ENCODE peak calls at places on chromosome 15, in nine cellular contexts. O, S, B, R, Y, Z, A, M and G are unnamed samples.

GRCh38 chr15:92510163-92510882 is 116.6 kb downstream of the ST8SIA2 start:
- DNase-seq in B (no peak), R (no peak), Z (no peak), A (no peak), Y (no peak), S (no peak), O (no peak), M (no peak), G (no peak)

GRCh38 chr15:80216911-80217310 is 35.1 kb downstream of the CTXND1 start:
- DNase-seq in Z (no peak), S (no peak), M (no peak), O (no peak), A (no peak), B (no peak), R (no peak), Y (no peak), G (no peak)

GRCh38 chr15:65054333-65055200 is 9.4 kb downstream of the SLC51B start:
- DNase-seq in O (peak), A (peak), S (peak), R (peak), B (peak), Y (peak), M (peak), Z (peak), G (peak)

GRCh38 chr15:69074843-69075224 is 60.3 kb downstream of the NOX5 start:
- DNase-seq in R (peak), M (no peak), Y (peak), O (no peak), A (no peak), S (peak), Z (no peak), B (peak), G (peak)

GRCh38 chr15:77031376-77032050 is 36.6 kb downstream of the PSTPIP1 start:
- DNase-seq in O (no peak), Y (peak), A (peak), Z (peak), B (peak), R (no peak), M (no peak), S (peak), G (no peak)

GRCh38 chr15:75648156-75649000 is 666 bp downstream of the SNX33 start:
- DNase-seq in A (peak), S (peak), O (no peak), Z (no peak), R (no peak), B (peak), M (peak), Y (peak), G (peak)

GRCh38 chr15:23759964-23760363 is 72.9 kb upstream of the NDN start:
- DNase-seq in B (no peak), M (no peak), R (no peak), Z (no peak), O (no peak), A (no peak), Y (no peak), S (no peak), G (no peak)

GRCh38 chr15:91356083-91356482 is 256.0 kb downstream of the SV2B start:
- DNase-seq in S (peak), Y (no peak), B (peak), O (no peak), Z (no peak), A (no peak), R (no peak), M (no peak), G (no peak)

GRCh38 chr15:93121089-93121488 is 32.1 kb upstream of the RGMA start:
- DNase-seq in A (no peak), B (no peak), O (no peak), R (no peak), S (no peak), M (no peak), Y (no peak), Z (no peak), G (no peak)

GRCh38 chr15:101452572-101452971 is 36.9 kb downstream of the PCSK6 start:
- DNase-seq in M (no peak), Z (no peak), O (no peak), Y (no peak), R (no peak), S (no peak), B (no peak), A (no peak), G (no peak)

GRCh38 chr15:101453123-101454120 is 36.1 kb downstream of the PCSK6 start:
- DNase-seq in R (no peak), O (no peak), B (no peak), M (no peak), Z (no peak), Y (no peak), A (no peak), S (no peak), G (no peak)

GRCh38 chr15:101456079-101456791 is 33.3 kb downstream of the PCSK6 start:
- DNase-seq in O (no peak), M (no peak), Z (peak), S (no peak), R (no peak), Y (no peak), B (no peak), A (no peak), G (no peak)

GRCh38 chr15:101454365-101454764 is 35.1 kb downstream of the PCSK6 start:
- DNase-seq in R (no peak), Z (no peak), Y (no peak), A (no peak), S (no peak), M (no peak), B (no peak), O (no peak), G (no peak)

DNA sequence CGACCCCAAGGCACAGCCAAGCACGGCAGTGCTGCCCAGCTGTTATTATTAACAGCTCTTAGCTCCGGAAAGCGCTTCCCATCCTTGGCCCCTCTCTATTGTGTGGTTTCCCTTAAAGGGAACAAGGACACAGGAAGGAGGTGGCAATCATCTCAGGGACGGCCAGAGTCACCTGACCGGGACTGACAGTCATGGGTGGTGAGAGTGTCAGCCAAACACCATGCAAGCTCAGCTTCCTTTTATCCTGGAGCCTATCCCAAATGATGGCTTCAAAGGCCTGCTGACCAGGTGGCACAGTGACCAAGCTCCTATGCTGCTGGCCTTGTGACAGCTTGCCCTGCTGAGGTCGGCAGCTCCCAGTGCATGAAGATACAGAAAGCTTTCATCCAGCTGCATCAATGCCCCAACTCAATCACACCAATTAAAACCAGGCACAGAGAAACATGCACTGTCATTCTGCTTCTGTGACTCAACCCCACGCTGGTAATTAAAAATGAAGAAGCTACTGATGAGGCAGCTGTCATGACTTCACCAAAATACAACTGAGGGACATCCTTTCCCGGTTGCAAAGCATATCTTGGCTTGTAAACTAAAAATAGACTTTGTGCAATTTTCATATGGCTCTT is 34.1 kb downstream of the PCSK6 start:
- DNase-seq in M (no peak), B (no peak), O (no peak), Y (no peak), S (peak), A (no peak), R (no peak), Z (peak), G (no peak)
- TF ChIP-seq POLR2AphosphoS5 in M (no peak), B (no peak), O (no peak), Y (no peak), S (peak), A (no peak), R (no peak), Z (peak), G (no peak)

DNA sequence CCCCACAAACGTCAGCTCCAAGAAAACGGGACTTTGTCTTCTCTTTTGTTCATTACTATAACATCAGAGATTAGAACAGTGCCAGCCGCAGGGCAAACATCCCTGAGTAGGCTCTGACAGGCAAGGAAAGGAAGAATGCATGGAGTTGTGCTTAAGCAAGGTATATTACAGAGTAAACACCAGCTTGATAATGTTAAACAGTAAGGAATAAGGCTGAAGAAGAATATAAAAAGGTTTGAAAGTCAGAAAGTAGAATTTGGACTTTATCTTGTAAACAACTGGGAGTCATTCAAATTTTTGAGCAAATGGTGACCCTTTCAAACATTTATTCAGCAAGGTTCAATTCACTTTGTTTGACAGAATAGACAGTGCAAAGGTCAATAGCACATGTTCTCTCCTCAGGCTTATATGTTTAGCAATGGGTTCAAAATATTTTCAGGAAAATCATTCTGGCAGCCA is 11.0 kb downstream of the GABPB1 start:
- DNase-seq in M (no peak), O (no peak), Y (no peak), S (no peak), Z (no peak), R (no peak), B (peak), A (no peak), G (no peak)
- TF ChIP-seq POLR2A in M (no peak), O (no peak), Y (no peak), S (no peak), Z (no peak), R (no peak), B (no peak), A (no peak), G (no peak)

DNA sequence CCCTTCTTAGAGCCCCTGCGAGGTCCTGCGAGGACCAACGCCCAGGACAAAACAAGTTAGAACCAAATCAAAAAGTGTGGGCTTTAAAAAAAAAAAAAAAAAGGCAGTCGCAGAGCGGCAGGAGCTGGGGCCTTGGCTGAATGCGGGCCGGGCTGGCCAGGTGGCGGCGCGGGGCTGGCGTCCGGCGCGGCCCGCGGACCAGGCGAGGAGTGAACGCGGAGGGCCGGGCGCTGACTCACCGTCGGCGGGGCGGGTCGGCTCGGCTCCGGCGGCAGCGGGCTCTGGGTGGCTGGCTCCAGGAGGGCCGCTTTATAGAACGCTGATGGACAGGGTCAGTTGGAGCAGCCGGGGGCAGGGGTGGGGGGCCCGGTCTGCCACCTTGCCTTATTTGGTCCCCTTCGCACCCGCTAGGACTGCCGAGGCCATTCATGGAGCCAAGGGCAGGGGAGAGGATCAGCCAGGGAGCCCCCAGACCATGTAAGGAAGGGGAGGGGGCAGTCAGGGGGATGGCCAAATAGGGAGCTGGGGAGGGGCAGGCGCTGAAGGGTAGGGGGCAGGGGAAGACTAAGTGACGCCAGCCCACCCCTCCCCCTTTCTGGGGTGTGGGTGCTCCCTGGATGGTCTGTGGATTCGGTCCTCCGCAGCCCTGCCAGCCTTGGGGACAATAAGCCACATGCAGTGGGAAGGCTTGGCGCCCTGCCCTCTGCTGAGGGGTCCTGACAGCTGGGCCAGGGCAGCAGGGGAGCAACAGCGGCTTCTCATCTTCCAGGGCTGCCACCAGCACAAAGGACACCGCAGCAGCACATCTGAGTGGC is at the start of gene ACTC1:
- DNase-seq in A (peak), Y (peak), R (peak), M (no peak), Z (no peak), B (no peak), S (no peak), O (no peak), G (no peak)
- H3K27ac ChIP-seq in A (peak), Y (peak), R (no peak), M (no peak), Z (no peak), B (no peak), S (no peak), O (no peak), G (no peak)

GRCh38 chr15:78598348-78598747 is 22.4 kb downstream of the CHRNA3 start:
- DNase-seq in B (no peak), M (no peak), Y (no peak), S (no peak), A (no peak), Z (no peak), O (no peak), R (no peak), G (no peak)
- TF ChIP-seq POLR2AphosphoS5 in B (no peak), M (no peak), Y (no peak), S (no peak), A (no peak), Z (no peak), O (no peak), R (no peak), G (no peak)

DNA sequence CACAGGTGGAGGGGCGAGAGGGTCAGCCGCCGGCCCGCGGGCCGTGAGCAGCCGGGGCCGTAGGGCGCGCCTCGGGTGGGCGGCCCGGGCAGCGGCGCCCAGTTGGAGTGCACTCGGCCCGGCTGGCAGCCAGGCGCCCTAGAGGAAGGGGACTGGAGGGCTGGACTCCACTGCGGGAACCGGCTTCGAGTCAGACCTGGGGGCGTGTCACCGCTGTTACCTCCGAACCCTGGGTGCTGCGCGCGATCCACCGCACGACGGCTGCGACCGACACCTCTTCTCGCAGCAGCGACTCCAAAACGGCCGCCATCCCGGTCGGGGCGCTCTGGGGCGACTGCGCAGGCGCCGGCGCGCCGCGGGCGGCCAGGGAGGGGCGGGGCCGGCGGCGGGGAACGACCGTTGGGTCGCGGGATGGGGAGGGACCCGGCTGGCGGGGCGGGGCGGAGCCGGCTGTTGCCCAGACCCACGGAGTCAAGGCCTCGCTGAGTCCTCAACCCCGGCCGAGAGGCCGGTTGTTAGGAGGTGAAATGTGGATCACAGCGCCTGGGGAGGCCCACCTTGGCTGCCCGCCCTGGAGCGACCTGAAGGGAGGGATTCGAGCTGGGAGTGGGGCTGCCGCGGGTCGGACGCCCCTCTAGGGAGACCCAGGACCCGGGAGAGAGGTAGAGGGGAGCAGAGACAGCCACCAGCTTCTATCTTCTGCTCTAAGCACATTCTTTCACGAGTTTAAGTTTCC is at the start of gene CDAN1:
- DNase-seq in Z (peak), B (peak), O (peak), Y (peak), R (peak), A (peak), S (peak), M (peak), G (peak)
- TF ChIP-seq POLR2A in Z (no peak), B (peak), O (peak), Y (peak), R (peak), A (no peak), S (peak), M (peak), G (peak)

DNA sequence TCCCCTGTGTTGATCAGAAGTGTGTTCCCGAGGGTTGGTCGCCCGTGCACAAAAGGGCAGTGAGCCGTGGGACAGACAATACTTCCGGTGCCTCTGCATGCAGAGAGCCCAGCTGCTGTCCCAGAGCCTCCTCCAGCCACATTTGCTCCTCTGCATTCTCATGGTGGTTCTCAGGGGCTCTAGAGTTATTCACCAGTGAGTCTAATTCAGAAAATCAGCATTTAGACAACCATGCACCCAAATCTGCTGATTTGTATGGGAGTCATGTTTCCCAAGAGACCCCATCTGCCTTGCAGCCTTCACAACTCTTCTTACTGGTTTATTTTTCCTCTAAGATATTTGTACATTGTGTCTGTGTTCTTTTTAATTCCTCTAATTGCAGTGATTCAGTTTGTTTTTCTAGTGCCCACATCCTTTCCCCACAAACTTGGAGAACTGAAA is 106.9 kb upstream of the SPRED1 start:
- DNase-seq in Y (no peak), A (no peak), R (no peak), S (no peak), Z (no peak), M (no peak), B (no peak), O (no peak), G (no peak)
- H3K27ac ChIP-seq in Y (no peak), A (no peak), R (no peak), S (no peak), Z (no peak), M (no peak), B (no peak), O (no peak), G (no peak)